ENCODE peak calls at places on chromosomes 11 and 22, in eight cellular contexts. K, Y, L, D, W, S, J and Q are unnamed samples.

GRCh38 chr22:44926491-44927415 is 83.1 kb downstream of the PHF21B start:
- DNase-seq in K (peak; percentile 15), Y (no peak), L (no peak), D (no peak), W (no peak), S (no peak), J (no peak), Q (no peak)

GRCh38 chr11:29914203-29914930 is 102.5 kb downstream of the KCNA4 start:
- DNase-seq in K (no peak), Y (no peak), L (no peak), D (no peak), W (no peak), S (no peak), J (no peak), Q (no peak)

GRCh38 chr22:36433318-36434231 is 45.8 kb upstream of the MYH9 start:
- DNase-seq in K (no peak), Y (no peak), L (no peak), D (no peak), W (no peak), S (no peak), J (no peak), Q (peak; percentile 43)

GRCh38 chr11:103961010-103961409 is 75.4 kb upstream of the DDI1 start:
- DNase-seq in K (no peak), Y (no peak), L (no peak), D (no peak), W (no peak), S (no peak), J (no peak), Q (no peak)

GRCh38 chr11:45860348-45860747 is 13.1 kb downstream of the CRY2 start:
- DNase-seq in K (no peak), Y (no peak), L (no peak), D (no peak), W (no peak), S (no peak), J (no peak), Q (no peak)

GRCh38 chr22:28983190-28983589 is 78.4 kb downstream of the C22orf31 start:
- DNase-seq in K (peak; percentile 40), Y (no peak), L (no peak), D (no peak), W (no peak), S (no peak), J (no peak), Q (peak; percentile 24)

GRCh38 chr22:44761025-44761424 is 8.7 kb downstream of the ARHGAP8 start:
- DNase-seq in K (no peak), Y (no peak), L (no peak), D (no peak), W (no peak), S (no peak), J (no peak), Q (no peak)

GRCh38 chr11:74257934-74258553 is 53.4 kb downstream of the P4HA3 start:
- DNase-seq in K (no peak), Y (no peak), L (no peak), D (peak; percentile 26), W (no peak), S (peak; percentile 7), J (no peak), Q (no peak)

GRCh38 chr11:119376197-119376847 is 5.2 kb downstream of the USP2 start:
- DNase-seq in K (no peak), Y (peak; percentile 4), L (no peak), D (peak; percentile 60), W (no peak), S (peak; percentile 96), J (peak; percentile 43), Q (no peak)

GRCh38 chr11:73177380-73178091 is 35.4 kb upstream of the FCHSD2 start:
- DNase-seq in K (no peak), Y (no peak), L (no peak), D (peak; percentile 61), W (no peak), S (peak; percentile 58), J (no peak), Q (no peak)

GRCh38 chr11:134916829-134917228 is 504.8 kb upstream of the B3GAT1 start:
- DNase-seq in K (no peak), Y (no peak), L (no peak), D (no peak), W (no peak), S (no peak), J (no peak), Q (no peak)

GRCh38 chr11:75771646-75772410 is 3.2 kb downstream of the DGAT2 start:
- DNase-seq in K (no peak), Y (no peak), L (no peak), D (no peak), W (no peak), S (no peak), J (no peak), Q (no peak)

GRCh38 chr22:19042285-19043110 is 79.7 kb downstream of the DGCR2 start:
- DNase-seq in K (no peak), Y (no peak), L (no peak), D (no peak), W (no peak), S (no peak), J (no peak), Q (no peak)

GRCh38 chr11:46381046-46381835 is at the start of gene MDK:
- DNase-seq in K (peak; percentile 83), Y (peak; percentile 74), L (no peak), D (peak; percentile 32), W (no peak), S (no peak), J (no peak), Q (peak; percentile 43)

GRCh38 chr11:116879789-116880402 is 42.5 kb upstream of the APOA1 start:
- DNase-seq in K (no peak), Y (peak; percentile 61), L (no peak), D (no peak), W (peak; percentile 65), S (peak; percentile 26), J (peak; percentile 75), Q (peak; percentile 20)

GRCh38 chr22:29151316-29151715 is 54.4 kb upstream of the EMID1 start:
- DNase-seq in K (no peak), Y (no peak), L (no peak), D (no peak), W (no peak), S (no peak), J (no peak), Q (no peak)

GRCh38 chr11:66966351-66966750 is 8.2 kb upstream of the PC start:
- DNase-seq in K (no peak), Y (no peak), L (no peak), D (no peak), W (no peak), S (no peak), J (no peak), Q (no peak)

GRCh38 chr11:97140885-97141494 is 751.2 kb downstream of the JRKL start:
- DNase-seq in K (no peak), Y (peak; percentile 4), L (no peak), D (no peak), W (peak; percentile 6), S (no peak), J (peak; percentile 42), Q (no peak)

GRCh38 chr11:72793081-72793451 is 781 bp downstream of the STARD10 start:
- DNase-seq in K (no peak), Y (peak; percentile 7), L (no peak), D (no peak), W (no peak), S (no peak), J (no peak), Q (no peak)

GRCh38 chr22:23401910-23402274 is 178.2 kb downstream of the IGLL1 start:
- DNase-seq in K (no peak), Y (no peak), L (no peak), D (no peak), W (no peak), S (no peak), J (no peak), Q (peak; percentile 46)

GRCh38 chr11:132779487-132779886 is 752.8 kb downstream of the OPCML start:
- DNase-seq in K (no peak), Y (no peak), L (no peak), D (no peak), W (no peak), S (no peak), J (no peak), Q (no peak)

GRCh38 chr11:131274233-131274632 is 96.2 kb upstream of the NTM start:
- DNase-seq in K (no peak), Y (no peak), L (no peak), D (no peak), W (no peak), S (no peak), J (no peak), Q (no peak)

GRCh38 chr11:76067099-76067498 is 139.2 kb downstream of the WNT11 start:
- DNase-seq in K (no peak), Y (no peak), L (no peak), D (no peak), W (no peak), S (no peak), J (no peak), Q (no peak)

GRCh38 chr22:42757475-42757874 is 36.8 kb upstream of the A4GALT start:
- DNase-seq in K (no peak), Y (peak; percentile 10), L (no peak), D (no peak), W (no peak), S (no peak), J (no peak), Q (no peak)